ENCODE peak calls at places on chromosome 10, in four cellular contexts. K, C, I and A are unnamed samples.

GRCh38 chr10:100148353-100149211 is 37.2 kb downstream of the ERLIN1 start:
- DNase-seq in K (peak; percentile 36), C (no peak), I (no peak), A (peak; percentile 73)

GRCh38 chr10:112393827-112394226 is 19.9 kb downstream of the ACSL5 start:
- DNase-seq in K (no peak), C (no peak), I (no peak), A (no peak)

GRCh38 chr10:119693262-119693957 is 32.4 kb upstream of the INPP5F start:
- DNase-seq in K (no peak), C (no peak), I (peak; percentile 32), A (no peak)

GRCh38 chr10:107434201-107434600 is 269.7 kb upstream of the SORCS1 start:
- DNase-seq in K (no peak), C (no peak), I (no peak), A (no peak)

GRCh38 chr10:49651917-49652316 is 27.5 kb upstream of the C10orf53 start:
- DNase-seq in K (no peak), C (no peak), I (no peak), A (no peak)

GRCh38 chr10:76350583-76350982 is 919.2 kb downstream of the LRMDA start:
- DNase-seq in K (no peak), C (no peak), I (no peak), A (no peak)

GRCh38 chr10:116708386-116708785 is 34.0 kb downstream of the HSPA12A start:
- DNase-seq in K (peak; percentile 54), C (no peak), I (no peak), A (peak; percentile 61)

GRCh38 chr10:107914450-107915276 is 750.2 kb upstream of the SORCS1 start:
- DNase-seq in K (no peak), C (no peak), I (no peak), A (no peak)

GRCh38 chr10:47378606-47379444 is 5.3 kb downstream of the ZNF488 start:
- DNase-seq in K (no peak), C (peak; percentile 4), I (no peak), A (no peak)

GRCh38 chr10:613217-613616 is 76.3 kb downstream of the DIP2C start:
- DNase-seq in K (no peak), C (peak; percentile 82), I (no peak), A (no peak)

GRCh38 chr10:116470768-116471415 is 43.2 kb downstream of the PNLIPRP3 start:
- DNase-seq in K (no peak), C (no peak), I (no peak), A (no peak)

GRCh38 chr10:18140149-18140956 is at the start of gene CACNB2:
- DNase-seq in K (peak; percentile 57), C (no peak), I (no peak), A (no peak)

GRCh38 chr10:111344804-111345203 is 268.0 kb downstream of the ADRA2A start:
- DNase-seq in K (no peak), C (no peak), I (no peak), A (no peak)
- TF ChIP-seq CTCF in K (no peak), C (no peak), I (no peak), A (peak; percentile 36)

GRCh38 chr10:125203186-125203800 is 42.9 kb upstream of the CTBP2 start:
- DNase-seq in K (no peak), C (no peak), I (no peak), A (no peak)
- H3K4me3 ChIP-seq in K (no peak overlapping the region), C (no peak overlapping the region), I (no peak overlapping the region), A (no peak overlapping the region)

GRCh38 chr10:88963318-88963717 is 10.7 kb upstream of the ACTA2 start:
- DNase-seq in K (no peak), C (peak; percentile 43), I (no peak), A (no peak)
- TF ChIP-seq CTCF in K (peak; percentile 14), C (peak; percentile 31), I (no peak), A (peak; percentile 19)

GRCh38 chr10:26698909-26699308 is 1.4 kb downstream of the PDSS1 start:
- DNase-seq in K (no peak), C (no peak), I (no peak), A (no peak)
- H3K4me3 ChIP-seq in K (peak overlapping the region; percentile 76), C (peak overlapping the region; percentile 92), I (no peak overlapping the region), A (peak overlapping the region; percentile 80)

GRCh38 chr10:77566914-77567566 is 70.6 kb downstream of the KCNMA1 start:
- DNase-seq in K (no peak), C (no peak), I (no peak), A (no peak)
- TF ChIP-seq CTCF in K (no peak), C (no peak), I (no peak), A (no peak)

GRCh38 chr10:16856567-16856966 is 39.3 kb upstream of the RSU1 start:
- DNase-seq in K (peak; percentile 39), C (no peak), I (no peak), A (no peak)
- H3K4me3 ChIP-seq in K (no peak overlapping the region), C (no peak overlapping the region), I (no peak overlapping the region), A (no peak overlapping the region)

GRCh38 chr10:23556727-23557440 is 118.0 kb downstream of the OTUD1 start:
- DNase-seq in K (peak; percentile 15), C (no peak), I (peak; percentile 3), A (no peak)

GRCh38 chr10:23557777-23558176 is 118.9 kb downstream of the OTUD1 start:
- DNase-seq in K (no peak), C (no peak), I (no peak), A (no peak)

GRCh38 chr10:23558361-23558799 is 119.5 kb downstream of the OTUD1 start:
- DNase-seq in K (no peak), C (no peak), I (no peak), A (no peak)
- TF ChIP-seq CTCF in K (no peak), C (no peak), I (no peak), A (no peak)